ENCODE peak calls at places on chromosomes 13 and 19, in five cellular contexts. L, Y, Q, R and J are unnamed samples.

GRCh38 chr13:23806874-23807522 is 82.2 kb downstream of the MIPEP start:
- DNase-seq in L (no peak), Y (no peak), Q (no peak), R (no peak), J (no peak)

GRCh38 chr13:91184244-91184926 is 163.1 kb upstream of the MIR17HG start:
- DNase-seq in L (no peak), Y (no peak), Q (no peak), R (no peak), J (no peak)

GRCh38 chr19:33194527-33194883 is 375 bp downstream of the LRP3 start:
- DNase-seq in L (no peak), Y (no peak), Q (no peak), R (no peak), J (no peak)

GRCh38 chr13:106349080-106349841 is 186.2 kb downstream of the EFNB2 start:
- DNase-seq in L (peak; percentile 27), Y (no peak), Q (no peak), R (no peak), J (no peak)

GRCh38 chr13:71524245-71525002 is 342.6 kb downstream of the DACH1 start:
- DNase-seq in L (no peak), Y (no peak), Q (no peak), R (no peak), J (no peak)

GRCh38 chr19:37007587-37008220 is 70.5 kb upstream of the ZNF420 start:
- DNase-seq in L (peak; percentile 1), Y (peak; percentile 36), Q (no peak), R (no peak), J (no peak)

GRCh38 chr19:35144259-35144599 is 1.2 kb downstream of the FXYD7 start:
- DNase-seq in L (no peak), Y (no peak), Q (no peak), R (no peak), J (no peak)

GRCh38 chr13:44160549-44161278 is 212.9 kb upstream of the SERP2 start:
- DNase-seq in L (no peak), Y (no peak), Q (no peak), R (no peak), J (no peak)

GRCh38 chr13:76942363-76942762 is 5.9 kb upstream of the ACOD1 start:
- DNase-seq in L (no peak), Y (no peak), Q (no peak), R (no peak), J (no peak)

GRCh38 chr13:76936736-76937135 is 11.6 kb upstream of the ACOD1 start:
- DNase-seq in L (no peak), Y (no peak), Q (no peak), R (no peak), J (no peak)

GRCh38 chr13:76934671-76935070 is 13.6 kb upstream of the ACOD1 start:
- DNase-seq in L (no peak), Y (no peak), Q (no peak), R (no peak), J (no peak)

GRCh38 chr13:76939215-76939614 is 9.1 kb upstream of the ACOD1 start:
- DNase-seq in L (no peak), Y (no peak), Q (no peak), R (no peak), J (no peak)

DNA sequence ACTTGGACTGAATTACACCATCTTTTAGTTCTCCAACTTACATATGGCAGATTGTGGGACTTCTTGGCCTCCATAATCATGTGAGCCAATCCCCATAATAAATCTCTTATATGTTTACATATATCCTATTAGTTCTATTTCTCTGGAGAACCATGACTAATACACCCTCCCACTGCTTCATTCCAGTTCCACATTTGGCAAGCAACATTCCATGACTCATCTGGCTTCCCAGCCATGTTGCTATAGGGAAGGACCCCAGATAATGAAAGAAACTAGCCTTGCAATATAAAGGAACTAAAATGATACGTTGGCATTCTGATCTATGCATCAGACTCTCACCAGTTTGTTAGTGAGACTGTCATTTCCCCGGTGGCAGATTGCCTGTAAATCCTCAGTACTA is 10.9 kb upstream of the ACOD1 start:
- DNase-seq in L (no peak), Y (no peak), Q (no peak), R (no peak), J (peak; percentile 3)
- TF ChIP-seq KDM1A in L (no peak), Y (no peak), Q (no peak), R (no peak), J (no peak)

GRCh38 chr19:11356074-11356397 is 804 bp downstream of the PLPPR2 start:
- DNase-seq in L (no peak), Y (no peak), Q (no peak), R (no peak), J (no peak)
- H3K4me3 ChIP-seq in L (peak overlapping the region; percentile 22), Y (peak overlapping the region; percentile 57), Q (no peak overlapping the region), R (peak overlapping the region; percentile 69), J (peak overlapping the region; percentile 58)

DNA sequence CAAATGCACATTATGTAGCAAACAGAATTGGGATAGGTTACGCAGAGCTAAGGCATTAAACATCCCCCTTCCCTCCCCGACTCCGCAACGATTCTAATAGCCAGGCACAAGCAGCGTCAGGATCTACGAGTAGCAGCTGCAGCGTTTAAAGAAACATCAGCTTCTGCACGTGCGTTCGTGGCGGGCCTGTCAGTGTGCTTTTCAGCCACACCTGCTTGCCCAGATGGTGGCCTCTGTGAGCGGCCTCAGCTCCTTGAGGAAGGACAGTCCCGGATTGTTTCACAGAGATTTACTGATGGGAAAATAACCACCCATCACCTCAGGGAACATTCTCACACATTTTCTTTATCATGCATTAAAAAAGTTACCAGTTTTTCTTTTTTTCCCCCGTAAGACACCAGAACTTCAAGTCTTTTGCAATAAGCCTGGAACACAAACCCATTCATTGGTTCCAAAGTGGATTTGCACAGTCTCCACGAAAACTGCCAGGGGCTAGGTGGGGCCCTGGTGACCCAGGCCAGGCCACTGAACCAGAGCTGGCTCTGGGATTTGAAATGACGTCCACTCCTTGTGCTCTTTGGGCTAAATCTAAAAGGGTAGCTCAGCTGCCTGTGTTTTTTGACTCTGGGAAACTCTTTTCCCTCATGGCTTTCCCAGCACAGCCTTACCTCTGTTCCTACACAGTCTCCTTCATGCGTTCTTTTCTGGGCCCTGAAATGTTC is 325.5 kb downstream of the KCNRG start:
- DNase-seq in L (no peak), Y (no peak), Q (no peak), R (no peak), J (no peak)
- TF ChIP-seq KDM1A in L (no peak), Y (no peak), Q (no peak), R (no peak), J (no peak)

GRCh38 chr13:75365724-75366173 is 116.2 kb downstream of the TBC1D4 start:
- DNase-seq in L (no peak), Y (peak; percentile 24), Q (peak; percentile 78), R (no peak), J (peak; percentile 1)
- H3K4me3 ChIP-seq in L (no peak overlapping the region), Y (no peak overlapping the region), Q (peak overlapping the region; percentile 34), R (no peak overlapping the region), J (no peak overlapping the region)

GRCh38 chr19:18668744-18669523 is 14.5 kb upstream of the CRTC1 start:
- DNase-seq in L (no peak), Y (no peak), Q (no peak), R (no peak), J (no peak)
- TF ChIP-seq KDM1A in L (no peak), Y (no peak), Q (no peak), R (no peak), J (no peak)

DNA sequence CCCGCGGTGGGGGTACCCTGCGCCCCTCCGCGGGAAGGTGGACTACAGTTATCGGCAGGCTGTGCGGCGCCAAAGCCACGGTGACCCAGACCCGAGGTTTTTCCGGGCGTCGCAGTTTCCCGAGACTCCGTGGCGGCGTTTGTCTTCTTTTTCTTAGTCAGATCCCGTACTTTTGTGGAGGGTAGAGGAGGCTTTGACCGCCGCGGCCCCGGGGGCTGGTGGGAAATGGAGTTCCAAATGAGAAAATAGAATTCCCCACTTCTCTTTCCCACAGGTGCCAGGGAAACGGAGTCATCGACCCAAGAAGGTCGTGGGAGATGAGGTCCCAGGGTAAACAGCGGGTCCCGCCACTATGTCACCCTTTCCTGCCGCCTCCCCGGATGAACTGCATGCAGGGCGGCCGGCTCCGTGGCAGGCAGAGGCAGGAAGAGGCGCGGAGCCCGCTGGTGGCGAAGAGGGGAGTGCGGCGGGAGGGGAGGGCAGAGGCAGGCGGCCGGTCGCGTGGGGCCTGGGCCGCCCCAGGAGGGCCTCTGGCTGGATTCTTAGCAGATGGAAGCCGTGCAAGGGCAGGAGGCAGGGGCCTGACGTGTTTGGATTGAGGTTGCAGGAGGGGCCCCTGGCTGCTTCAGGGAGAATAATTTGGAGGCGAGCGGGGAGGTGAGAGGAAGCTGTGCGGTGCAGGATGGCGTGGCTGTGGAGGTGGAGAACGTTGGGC is 11.5 kb downstream of the CYTH2 start:
- DNase-seq in L (no peak), Y (no peak), Q (no peak), R (no peak), J (no peak)
- H3K4me3 ChIP-seq in L (no peak overlapping the region), Y (no peak overlapping the region), Q (no peak overlapping the region), R (no peak overlapping the region), J (no peak overlapping the region)

DNA sequence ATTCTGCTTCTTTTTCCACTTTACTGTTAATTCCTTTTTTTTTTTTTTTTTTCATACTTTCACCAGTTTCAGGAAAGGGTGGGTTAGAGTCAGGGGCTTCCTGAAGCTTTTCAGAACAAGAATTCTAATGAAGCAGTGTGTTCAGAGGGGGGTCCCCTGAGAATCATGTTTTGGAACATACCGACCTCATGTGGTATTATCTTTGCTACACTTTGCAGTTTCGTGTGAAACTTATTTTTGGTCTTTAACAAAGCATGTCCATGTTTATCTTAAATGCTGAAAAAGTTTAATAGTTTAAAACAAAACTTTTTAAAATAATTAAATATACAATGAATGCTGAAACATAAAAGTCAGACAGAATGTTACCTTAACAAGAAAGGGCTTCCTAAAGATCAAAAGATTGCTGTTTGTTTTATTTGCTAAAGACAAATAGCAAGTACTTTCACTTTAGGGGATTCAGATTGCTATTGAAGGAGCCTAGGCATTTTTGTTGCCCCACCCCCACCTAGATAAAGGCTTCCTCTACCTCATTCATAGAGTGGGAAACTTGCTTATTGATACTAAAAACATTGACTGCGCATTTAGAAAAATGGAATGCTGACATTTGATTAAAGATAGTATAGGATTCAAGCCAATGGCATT is 21.1 kb upstream of the POMP start:
- DNase-seq in L (no peak), Y (peak; percentile 18), Q (peak; percentile 50), R (peak; percentile 59), J (no peak)
- TF ChIP-seq KDM1A in L (no peak), Y (no peak), Q (no peak), R (no peak), J (no peak)

GRCh38 chr13:113110048-113110851 is 4.7 kb downstream of the F7 start:
- DNase-seq in L (no peak), Y (no peak), Q (no peak), R (no peak), J (no peak)
- H3K4me3 ChIP-seq in L (peak overlapping the region; percentile 28), Y (no peak overlapping the region), Q (no peak overlapping the region), R (no peak overlapping the region), J (no peak overlapping the region)